ENCODE peak calls at places on chromosomes 11 and 22, in four cellular contexts. Q is HCT116, O is K562, R is HepG2. X is an unnamed sample.

GRCh38 chr22:37396488-37397084 is 30.7 kb downstream of the ELFN2 start:
- DNase-seq in R (no peak), O (no peak), Q (no peak), X (no peak)

GRCh38 chr22:19035474-19036228 is 86.6 kb downstream of the DGCR2 start:
- DNase-seq in R (no peak), Q (no peak), O (peak), X (no peak)

GRCh38 chr11:67445515-67445914 is 2.2 kb upstream of the CORO1B start:
- DNase-seq in Q (no peak), O (no peak), R (no peak), X (no peak)

GRCh38 chr11:34233215-34233614 is 124.6 kb downstream of the ABTB2 start:
- DNase-seq in O (no peak), Q (no peak), R (no peak), X (no peak)

GRCh38 chr22:45994516-45995404 is 17.8 kb upstream of the WNT7B start:
- DNase-seq in O (peak), R (no peak), Q (no peak), X (no peak)

GRCh38 chr11:19978668-19979518 is 181.4 kb downstream of the DBX1 start:
- DNase-seq in Q (peak), R (peak), O (peak), X (peak)

GRCh38 chr11:45262900-45263299 is 23.2 kb downstream of the SYT13 start:
- DNase-seq in O (no peak), R (no peak), Q (no peak), X (no peak)

GRCh38 chr22:47175151-47175760 is 412.8 kb downstream of the TBC1D22A start:
- DNase-seq in O (no peak), R (no peak), Q (no peak), X (no peak)

GRCh38 chr11:61083601-61084147 is 18.6 kb upstream of the CD5 start:
- DNase-seq in Q (no peak), O (no peak), R (no peak), X (no peak)

GRCh38 chr11:88068848-88069554 is 106.2 kb downstream of the RAB38 start:
- DNase-seq in O (no peak), R (no peak), Q (no peak), X (no peak)

GRCh38 chr11:69044111-69045013 is 4.4 kb upstream of the TPCN2 start:
- DNase-seq in R (peak), O (peak), Q (peak), X (peak)

GRCh38 chr11:74777038-74777437 is 28.4 kb downstream of the RNF169 start:
- DNase-seq in R (no peak), Q (no peak), O (no peak), X (no peak)

GRCh38 chr11:63609536-63609935 is 4.7 kb downstream of the PLAAT3 start:
- DNase-seq in Q (no peak), R (no peak), O (no peak), X (no peak)

GRCh38 chr11:81444306-81444705 is 1289.4 kb downstream of the FAM181B start:
- DNase-seq in R (no peak), O (no peak), Q (no peak), X (no peak)

DNA sequence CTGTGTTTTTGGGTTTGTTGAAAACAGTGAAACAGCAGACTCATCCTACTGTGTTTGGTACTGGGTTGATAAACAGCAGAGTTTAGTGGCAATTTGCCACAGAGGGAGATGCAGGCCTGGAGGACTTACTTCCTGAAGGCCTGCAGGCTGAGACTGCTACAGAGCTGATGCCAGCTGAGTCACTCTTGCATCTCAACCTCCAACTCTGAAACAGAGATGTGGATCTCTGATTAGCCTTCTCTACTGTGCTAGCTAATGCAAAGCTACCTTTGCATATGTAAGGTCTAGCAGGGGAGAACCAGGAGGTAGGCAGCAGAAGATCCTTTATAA is 14.3 kb downstream of the ATP5MG start:
- DNase-seq in O (peak), Q (peak), R (no peak), X (no peak)
- TF ChIP-seq TCF7L2 in O (no peak), Q (no peak), R (no peak), X (peak)

GRCh38 chr11:120329556-120329955 is 4.5 kb downstream of the TLCD5 start:
- DNase-seq in Q (no peak), R (no peak), O (no peak), X (no peak)

GRCh38 chr11:120333801-120334200 is 2.4 kb upstream of the ARHGEF12 start:
- DNase-seq in O (no peak), R (no peak), Q (no peak), X (no peak)

GRCh38 chr11:120330045-120330444 is 4.9 kb downstream of the TLCD5 start:
- DNase-seq in O (no peak), R (no peak), Q (no peak), X (no peak)

GRCh38 chr11:120332822-120333716 is 3.1 kb upstream of the ARHGEF12 start:
- DNase-seq in O (no peak), Q (no peak), R (no peak), X (no peak)

DNA sequence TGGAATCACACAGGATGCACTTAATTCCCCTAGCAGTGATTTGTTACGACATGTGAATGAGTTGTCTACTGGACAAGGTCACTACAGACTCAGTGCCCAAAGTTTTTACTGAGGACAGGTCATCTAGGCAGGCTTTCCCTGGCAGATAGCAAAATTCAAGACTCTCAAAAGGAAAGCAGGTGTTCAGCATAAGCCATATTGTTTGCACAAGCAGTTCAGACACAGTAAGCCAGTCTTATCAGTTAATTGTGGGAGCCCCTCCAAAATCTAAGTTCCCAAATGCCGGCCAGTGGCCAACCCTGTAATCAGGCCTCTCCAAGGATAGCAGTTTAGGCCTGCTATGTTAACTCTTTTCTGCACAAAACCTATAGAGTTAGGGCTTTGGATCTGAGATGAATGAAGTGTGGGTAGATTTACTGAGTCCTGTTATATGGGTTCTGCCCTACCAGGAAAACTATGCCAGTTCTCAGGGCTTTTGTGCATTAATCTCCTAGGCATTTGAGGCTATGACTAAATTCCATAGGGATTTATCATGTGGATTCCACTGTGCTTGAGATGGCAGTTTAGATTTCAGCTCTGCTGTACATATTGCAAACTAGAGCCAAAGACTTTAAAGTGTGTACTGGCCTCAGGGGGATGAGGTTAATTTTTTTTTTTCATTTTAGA is 4.8 kb upstream of the ARHGEF12 start:
- DNase-seq in R (no peak), O (no peak), Q (no peak), X (no peak)
- TF ChIP-seq TCF7L2 in R (no peak), O (no peak), Q (no peak), X (peak)

GRCh38 chr11:111835665-111836064 is 35.7 kb downstream of the ALG9 start:
- DNase-seq in R (no peak), Q (no peak), O (no peak), X (no peak)

GRCh38 chr11:111836766-111837165 is 34.6 kb downstream of the ALG9 start:
- DNase-seq in Q (no peak), O (no peak), R (no peak), X (no peak)

GRCh38 chr11:111836162-111836561 is 35.2 kb downstream of the ALG9 start:
- DNase-seq in Q (no peak), O (no peak), R (no peak), X (no peak)

GRCh38 chr11:111834432-111835163 is 36.8 kb downstream of the ALG9 start:
- DNase-seq in Q (no peak), R (no peak), O (no peak), X (no peak)

DNA sequence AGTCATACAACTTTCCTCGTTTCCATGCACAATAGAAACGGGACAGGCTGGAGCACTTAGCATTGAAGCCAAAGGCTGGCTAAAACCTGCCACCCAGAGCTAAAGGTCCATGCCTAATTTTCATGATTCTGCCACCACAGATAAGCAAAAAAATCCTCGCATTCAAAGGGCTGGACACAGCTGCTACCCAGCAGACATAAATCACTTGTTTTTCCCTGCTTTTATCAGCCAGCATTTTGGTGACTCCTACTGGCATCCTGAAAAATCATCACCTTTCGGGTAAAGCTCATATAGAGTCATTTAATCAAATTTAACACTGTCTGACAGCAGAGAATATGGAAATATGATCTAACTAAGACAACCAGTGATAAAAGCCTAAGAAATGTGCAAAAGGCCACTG is 37.9 kb downstream of the ALG9 start:
- DNase-seq in O (peak), R (peak), Q (no peak), X (no peak)
- TF ChIP-seq TCF7L2 in O (no peak), R (no peak), Q (no peak), X (no peak)

DNA sequence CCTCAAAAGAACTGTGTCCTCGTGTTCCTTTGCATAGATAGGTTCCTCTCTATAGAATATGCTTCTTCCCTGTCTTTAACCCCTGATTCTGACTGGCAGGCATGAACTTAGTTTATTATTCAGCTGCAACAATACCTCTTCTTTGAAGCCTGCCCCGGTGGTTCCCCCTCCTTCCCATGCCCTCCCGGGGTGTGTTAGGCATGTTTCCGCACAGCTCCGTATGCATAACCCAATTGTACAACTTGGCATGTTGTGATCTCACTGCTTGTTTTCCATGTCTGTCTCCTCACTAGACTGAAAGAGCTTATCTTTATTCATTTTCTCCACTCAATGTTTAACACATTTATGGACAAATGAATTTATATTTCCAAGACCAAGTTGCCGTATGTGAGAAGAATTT is 72.6 kb downstream of the DEPDC5 start:
- DNase-seq in O (no peak), R (no peak), Q (no peak), X (no peak)
- TF ChIP-seq TCF7L2 in O (no peak), R (no peak), Q (no peak), X (no peak)

DNA sequence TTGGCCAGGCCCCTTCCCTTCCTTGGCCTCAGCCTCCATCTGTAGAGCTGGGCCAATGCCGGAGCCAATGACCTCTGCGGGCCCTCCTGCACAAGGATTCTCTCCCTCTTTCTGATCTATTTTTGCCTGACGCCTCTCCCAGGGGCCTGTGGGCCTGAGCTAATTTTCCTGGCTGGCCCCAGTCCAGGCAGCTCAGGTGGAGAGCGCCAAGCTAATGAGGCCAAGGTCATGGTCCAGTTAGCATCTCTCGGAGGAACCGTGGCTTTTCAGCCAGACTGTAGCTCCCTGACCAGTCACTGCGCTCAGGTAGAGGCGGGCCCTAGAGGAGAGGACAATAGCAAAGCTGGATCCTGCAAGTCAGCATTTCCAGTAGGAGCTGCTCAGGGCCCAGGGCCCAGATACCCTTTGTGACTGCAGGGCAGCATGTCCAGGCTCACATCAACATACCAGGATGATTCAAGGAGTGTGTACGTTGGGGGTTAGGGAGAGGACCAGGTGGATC is 43.5 kb downstream of the APOL3 start:
- DNase-seq in O (no peak), R (no peak), Q (no peak), X (no peak)
- TF ChIP-seq TCF7L2 in O (no peak), R (no peak), Q (no peak), X (no peak)

DNA sequence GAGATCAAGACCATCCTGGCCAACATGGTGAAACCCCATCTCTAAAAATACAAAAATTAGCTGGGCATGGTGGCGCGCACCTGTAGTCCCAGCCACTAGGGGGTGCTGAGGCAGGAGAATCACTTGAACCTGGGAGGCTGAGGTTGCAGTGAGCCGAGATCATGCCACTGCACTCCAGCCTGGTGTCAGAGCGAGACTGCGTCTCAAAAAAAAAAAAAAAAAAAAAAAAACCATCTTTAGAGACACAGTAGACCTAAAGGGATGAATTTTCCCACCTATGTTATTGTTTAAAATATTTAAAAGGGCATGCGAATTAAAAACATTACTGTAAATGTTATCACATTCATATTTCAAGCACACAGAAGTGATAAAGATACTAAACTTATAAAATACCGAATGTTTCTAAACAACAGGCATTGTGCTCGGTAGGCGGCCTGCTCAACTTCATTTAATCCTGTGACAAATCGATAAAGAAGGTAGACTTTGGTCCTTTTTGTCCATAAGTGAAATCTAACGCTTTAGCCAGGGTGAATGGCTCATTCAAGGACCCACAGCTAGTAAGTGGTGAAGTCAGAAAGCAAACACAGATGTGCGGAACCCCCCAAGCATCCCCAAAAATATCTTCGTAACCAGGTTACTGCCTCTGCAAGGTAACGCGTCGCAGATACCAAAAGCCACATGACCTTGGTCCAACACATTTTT is 16.1 kb downstream of the NCAPD3 start:
- DNase-seq in O (peak), R (peak), Q (no peak), X (no peak)
- TF ChIP-seq TCF7L2 in O (no peak), R (no peak), Q (no peak), X (no peak)